ENCODE peak calls at places on chromosomes 7 and 10, in six cellular contexts. M is prostate gland; H is vagina; A is naive thymus-derived CD4-positive, alpha-beta T cell; G is CD8-positive, alpha-beta memory T cell; U is osteoblast. T is an unnamed sample.

GRCh38 chr10:12539350-12540164 is 190.2 kb downstream of the CAMK1D start:
- DNase-seq in G (no peak), H (peak; percentile 89), U (no peak), M (no peak), A (no peak), T (no peak)

GRCh38 chr10:17115683-17116082 is 13.9 kb downstream of the CUBN start:
- DNase-seq in M (no peak), A (no peak), U (peak; percentile 82), H (no peak), G (no peak), T (no peak)

GRCh38 chr7:41918597-41918996 is 215.7 kb upstream of the INHBA start:
- DNase-seq in G (no peak), A (no peak), H (no peak), M (no peak), U (peak; percentile 54), T (no peak)

GRCh38 chr10:15804109-15804508 is 56.2 kb downstream of the MINDY3 start:
- DNase-seq in A (no peak), U (no peak), M (no peak), G (no peak), H (no peak), T (no peak)

GRCh38 chr10:95290801-95291633 is at the start of gene PDLIM1:
- DNase-seq in G (peak; percentile 28), M (peak; percentile 60), U (peak; percentile 97), A (no peak), H (no peak), T (peak; percentile 33)

GRCh38 chr7:4629287-4629905 is 52.7 kb upstream of the FOXK1 start:
- DNase-seq in A (no peak), H (no peak), G (no peak), M (no peak), U (peak; percentile 69), T (no peak)

GRCh38 chr10:66215005-66215404 is 710.8 kb upstream of the LRRTM3 start:
- DNase-seq in M (no peak), U (peak; percentile 44), G (no peak), A (no peak), H (no peak), T (peak; percentile 26)

GRCh38 chr7:90816511-90817142 is 220.5 kb downstream of the CDK14 start:
- DNase-seq in G (no peak), M (peak; percentile 7), U (peak; percentile 78), H (no peak), A (no peak), T (peak; percentile 42)

GRCh38 chr7:55570939-55571338 is 1.4 kb downstream of the VOPP1 start:
- DNase-seq in M (no peak), A (no peak), G (no peak), H (no peak), U (peak; percentile 91), T (peak; percentile 31)

GRCh38 chr7:6590645-6591110 is 857 bp downstream of the INTS15 start:
- DNase-seq in M (no peak), H (no peak), A (no peak), G (no peak), U (peak; percentile 90), T (no peak)

GRCh38 chr7:28207486-28208158 is 27.0 kb upstream of the JAZF1 start:
- DNase-seq in A (no peak), H (no peak), U (no peak), G (no peak), M (no peak), T (no peak)

GRCh38 chr7:125484755-125485154 is 555.1 kb upstream of the POT1 start:
- DNase-seq in H (no peak), G (no peak), M (no peak), A (no peak), U (no peak), T (no peak)

GRCh38 chr7:158778476-158778875 is 50.8 kb downstream of the ESYT2 start:
- DNase-seq in H (peak; percentile 6), M (no peak), U (peak; percentile 78), G (no peak), A (no peak), T (no peak)

GRCh38 chr7:20107582-20107981 is 109.6 kb downstream of the MACC1 start:
- DNase-seq in H (no peak), G (no peak), U (no peak), A (no peak), M (peak; percentile 29), T (no peak)

GRCh38 chr7:41058986-41059741 is 643.7 kb downstream of the INHBA start:
- DNase-seq in H (no peak), U (no peak), M (no peak), A (no peak), G (no peak), T (no peak)

GRCh38 chr7:103447073-103447960 is 1.3 kb upstream of the SLC26A5 start:
- DNase-seq in U (peak; percentile 91), G (no peak), H (no peak), M (peak; percentile 59), A (peak; percentile 10), T (peak; percentile 82)

GRCh38 chr7:8931906-8932646 is 498.7 kb downstream of the NXPH1 start:
- DNase-seq in H (no peak), G (no peak), M (no peak), U (no peak), A (no peak), T (no peak)

GRCh38 chr10:79102056-79102874 is 33.5 kb downstream of the ZMIZ1 start:
- DNase-seq in M (peak; percentile 37), A (no peak), U (peak; percentile 94), G (no peak), H (no peak), T (peak; percentile 90)

GRCh38 chr7:3106353-3106752 is 62.7 kb upstream of the CARD11 start:
- DNase-seq in M (peak; percentile 67), U (no peak), G (no peak), A (no peak), H (no peak), T (no peak)

GRCh38 chr7:12851841-12852240 is 164.4 kb downstream of the ARL4A start:
- DNase-seq in A (no peak), G (no peak), M (no peak), H (no peak), U (no peak), T (no peak)

GRCh38 chr10:92761576-92761975 is 71.8 kb downstream of the HHEX start:
- DNase-seq in M (no peak), G (no peak), U (no peak), A (no peak), H (no peak), T (no peak)

GRCh38 chr7:29449569-29450260 is 113.9 kb upstream of the PRR15 start:
- DNase-seq in M (peak; percentile 8), H (no peak), G (no peak), A (no peak), U (no peak), T (no peak)

GRCh38 chr7:4159761-4160554 is 522.1 kb upstream of the FOXK1 start:
- DNase-seq in M (no peak), U (no peak), A (no peak), H (no peak), G (no peak), T (no peak)

GRCh38 chr7:121083138-121083789 is 94.8 kb downstream of the CPED1 start:
- DNase-seq in H (no peak), G (no peak), A (no peak), U (no peak), M (no peak), T (peak; percentile 66)

GRCh38 chr7:98360221-98361124 is 40.4 kb downstream of the BAIAP2L1 start:
- DNase-seq in A (no peak), M (no peak), H (no peak), G (no peak), U (no peak), T (no peak)

DNA sequence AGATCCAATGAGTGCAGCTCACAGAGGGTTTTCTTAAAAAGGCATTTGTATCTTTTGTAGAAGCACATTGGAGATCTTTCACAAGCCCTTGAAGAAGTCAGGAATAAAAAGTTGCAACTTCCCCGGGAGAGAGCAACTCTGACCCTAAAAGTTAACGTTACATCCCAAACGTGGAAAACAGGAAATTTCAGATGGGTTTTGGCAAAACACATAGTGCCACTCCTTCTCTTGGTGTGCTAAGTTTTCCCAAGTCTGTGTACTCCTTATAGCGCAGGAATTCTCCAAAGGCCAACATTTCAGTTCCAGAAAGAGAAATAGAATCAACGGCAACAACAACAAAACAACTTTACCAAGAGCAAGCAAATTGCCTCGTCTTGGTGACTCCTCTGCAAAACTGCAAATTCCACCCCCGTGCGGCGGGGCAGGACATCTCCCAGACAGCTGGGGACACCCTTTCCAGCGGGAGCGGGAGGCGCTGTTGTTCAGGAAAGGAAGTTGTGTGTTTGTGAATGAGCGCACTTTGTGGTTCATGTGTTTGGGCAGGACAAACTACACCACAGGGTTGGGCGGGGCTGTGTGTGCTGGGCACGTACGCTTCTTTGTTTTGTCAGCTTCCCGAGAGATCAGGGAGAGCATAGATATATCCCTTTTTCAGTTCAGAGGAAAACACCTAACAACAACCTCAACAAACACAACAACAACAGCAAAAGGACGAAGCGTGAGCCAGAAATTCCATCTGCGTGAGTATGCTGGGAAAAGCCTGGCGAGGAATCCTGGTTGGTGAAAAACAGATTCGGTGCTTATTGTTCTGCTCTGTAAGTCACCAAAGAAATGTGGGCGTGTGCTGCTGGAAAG is 294.7 kb upstream of the PITRM1 start:
- DNase-seq in A (no peak), M (peak; percentile 68), H (peak; percentile 96), U (peak; percentile 85), G (no peak), T (peak; percentile 1)
- H3K4me1 ChIP-seq in A (peaks cover 5% of the 10 kb centered on the region), M (peaks cover 17% of the 10 kb centered on the region), H (peaks cover 68% of the 10 kb centered on the region), U (peaks cover 36% of the 10 kb centered on the region), G (peaks cover 10% of the 10 kb centered on the region), T (peaks cover 20% of the 10 kb centered on the region)

DNA sequence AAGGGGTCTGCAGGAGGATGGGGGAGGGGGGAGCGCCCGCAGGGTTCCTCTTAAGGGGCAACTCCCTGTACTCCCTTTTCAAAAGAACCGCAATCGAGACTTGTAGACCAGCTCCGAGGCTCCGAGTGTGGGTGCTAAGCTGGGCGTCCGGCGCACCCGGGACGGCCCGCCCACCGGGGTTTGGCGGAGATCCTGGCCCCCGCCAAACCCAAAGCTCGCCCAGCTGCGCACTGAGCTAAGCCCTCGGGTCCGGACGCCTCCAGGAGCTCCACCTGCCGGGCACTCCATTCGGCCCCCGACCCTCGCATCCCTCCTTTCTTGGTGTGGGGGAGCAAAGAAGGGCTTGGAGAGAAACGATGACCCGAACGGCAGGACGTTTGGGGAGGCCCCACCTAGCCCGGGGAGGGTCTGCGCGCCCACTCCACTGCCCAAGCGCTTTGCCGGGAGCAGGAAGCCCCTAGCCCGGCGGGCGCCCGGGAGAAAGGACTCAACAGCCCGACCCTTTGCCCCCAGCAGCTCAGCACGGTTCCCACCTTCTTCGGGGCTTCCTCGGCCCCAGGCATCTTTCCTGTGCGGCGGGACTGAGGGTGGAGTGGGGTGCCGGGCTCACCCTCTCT is 649 bp downstream of the AFAP1L2 start:
- DNase-seq in H (no peak), G (no peak), A (no peak), U (no peak), M (no peak), T (peak; percentile 72)
- H3K4me1 ChIP-seq in H (peaks cover 64% of the 10 kb centered on the region), G (no peaks in the 10 kb centered on the region), A (no peaks in the 10 kb centered on the region), U (no peaks in the 10 kb centered on the region), M (no peaks in the 10 kb centered on the region), T (peaks cover 10% of the 10 kb centered on the region)

DNA sequence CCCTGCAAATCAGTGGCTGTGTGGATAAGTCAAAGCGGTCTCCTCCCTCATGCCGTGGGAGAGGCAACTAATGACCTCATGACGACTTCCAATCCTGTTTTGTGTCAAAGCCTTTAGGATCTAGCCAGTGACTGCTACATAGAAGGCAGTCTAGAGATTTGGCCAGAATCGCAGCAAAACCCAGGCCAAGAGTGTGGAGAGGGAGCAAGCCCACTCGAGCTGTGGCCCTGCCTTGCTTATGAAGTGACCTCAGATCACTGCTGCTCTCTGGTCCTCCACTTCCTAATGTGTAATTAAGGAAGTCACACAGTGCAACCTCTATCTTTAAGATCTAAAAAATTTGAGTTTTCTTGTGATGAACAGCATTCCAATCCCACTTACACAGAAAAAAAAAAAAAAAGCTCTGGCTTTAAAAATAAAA is 296.7 kb upstream of the KLF6 start:
- DNase-seq in U (peak; percentile 27), H (no peak), A (no peak), G (no peak), M (no peak), T (no peak)
- H3K4me1 ChIP-seq in U (peaks cover 22% of the 10 kb centered on the region), H (peaks cover 13% of the 10 kb centered on the region), A (peaks cover 39% of the 10 kb centered on the region), G (peaks cover 33% of the 10 kb centered on the region), M (no peaks in the 10 kb centered on the region), T (no peaks in the 10 kb centered on the region)

GRCh38 chr10:102811346-102811745 is 25.9 kb downstream of the CYP17A1 start:
- DNase-seq in M (no peak), A (no peak), H (no peak), U (no peak), G (no peak), T (no peak)
- H3K4me1 ChIP-seq in M (no peaks in the 10 kb centered on the region), A (no peaks in the 10 kb centered on the region), H (peaks cover 29% of the 10 kb centered on the region), U (peaks cover 28% of the 10 kb centered on the region), G (peaks cover 8% of the 10 kb centered on the region), T (peaks cover 24% of the 10 kb centered on the region)

T was measured in SJCRH30.